ENCODE peak calls at places on chromosomes 16 and 17, in five cellular contexts. D, M, F, W and U are unnamed samples.
A peak's percentile ranks its signal among the peaks of the same experiment; 100 is the strongest.

GRCh38 chr16:72482695-72483094 is 310.7 kb upstream of the PMFBP1 start:
- DNase-seq in D (no peak), M (no peak), F (no peak), W (no peak), U (no peak)

GRCh38 chr17:64531955-64532371 is 25.2 kb downstream of the CEP95 start:
- DNase-seq in D (no peak), M (no peak), F (no peak), W (peak; percentile 67), U (no peak)

GRCh38 chr16:24689128-24689527 is 40.3 kb upstream of the TNRC6A start:
- DNase-seq in D (no peak), M (peak; percentile 57), F (no peak), W (peak; percentile 66), U (no peak)

GRCh38 chr17:4045477-4045876 is 81.2 kb upstream of the ATP2A3 start:
- DNase-seq in D (no peak), M (no peak), F (peak; percentile 4), W (no peak), U (no peak)

GRCh38 chr16:80599466-80599865 is 58.7 kb downstream of the DYNLRB2 start:
- DNase-seq in D (no peak), M (no peak), F (no peak), W (no peak), U (no peak)

GRCh38 chr16:86432691-86433090 is 77.6 kb upstream of the FOXF1 start:
- DNase-seq in D (no peak), M (no peak), F (no peak), W (no peak), U (peak; percentile 81)

GRCh38 chr17:57772774-57773173 is 27.7 kb upstream of the CCDC182 start:
- DNase-seq in D (no peak), M (no peak), F (no peak), W (no peak), U (no peak)

GRCh38 chr16:89312598-89313299 is 95.2 kb downstream of the ZNF778 start:
- DNase-seq in D (no peak), M (no peak), F (no peak), W (no peak), U (no peak)

GRCh38 chr16:78675312-78675711 is 575.9 kb downstream of the WWOX start:
- DNase-seq in D (no peak), M (peak; percentile 20), F (no peak), W (peak; percentile 32), U (no peak)

GRCh38 chr17:76384222-76384986 is at the start of gene SPHK1:
- DNase-seq in D (peak; percentile 58), M (peak; percentile 86), F (peak; percentile 52), W (peak; percentile 88), U (peak; percentile 81)

GRCh38 chr17:67125924-67126323 is 81.6 kb downstream of the CACNG1 start:
- DNase-seq in D (no peak), M (no peak), F (no peak), W (no peak), U (no peak)

GRCh38 chr16:67594956-67595355 is 32.6 kb downstream of the CTCF start:
- DNase-seq in D (no peak), M (no peak), F (no peak), W (no peak), U (no peak)

GRCh38 chr17:9842057-9842758 is 16.5 kb downstream of the GLP2R start:
- DNase-seq in D (no peak), M (no peak), F (no peak), W (peak; percentile 52), U (peak; percentile 57)

GRCh38 chr17:76107507-76107906 is 3.9 kb upstream of the EXOC7 start:
- DNase-seq in D (no peak), M (no peak), F (no peak), W (no peak), U (no peak)